ENCODE peak calls at places on chromosomes 2 and 18, in nine cellular contexts. I is AG04450; Y is amygdala; G is activated T-helper 1 cell treated with anti-CD3 and anti-CD28 coated beads, Interleukin-2, amount 50 U/mL, for 16 hours; M is tibial artery; Z is IMR-90; D is T-helper 2 cell treated with Interferon-gamma antibody and Interleukin-4, amounts not matched to agents 5 μg/mL and 100 μg/mL, for 36 hours; T is SHP77 treated with DMSO at 0.1 percent for 48 hours; R is activated CD8-positive, alpha-beta memory T cell treated with anti-CD3 and anti-CD28 coated beads for 1 hour. W is an unnamed sample.

GRCh38 chr18:24400587-24400986 is 3.0 kb upstream of the OSBPL1A start:
- DNase-seq in I (no peak), Y (no peak), G (no peak), M (no peak), Z (no peak), D (no peak), T (no peak), R (no peak), W (no peak)

GRCh38 chr2:42238644-42239288 is 69.6 kb downstream of the EML4 start:
- DNase-seq in I (no peak), Y (no peak), G (no peak), M (no peak), Z (no peak), D (no peak), T (peak), R (peak), W (no peak)

GRCh38 chr2:13745324-13745723 is 887.2 kb upstream of the LRATD1 start:
- DNase-seq in I (no peak), Y (no peak), G (no peak), M (no peak), Z (no peak), D (no peak), T (no peak), R (no peak), W (no peak)

GRCh38 chr18:35005963-35006577 is 35.1 kb upstream of the MAPRE2 start:
- DNase-seq in I (peak), Y (no peak), G (no peak), M (no peak), Z (peak), D (no peak), T (no peak), R (no peak), W (no peak)

GRCh38 chr18:79988079-79988924 is at the start of gene TXNL4A:
- DNase-seq in I (peak), Y (peak), G (peak), M (peak), Z (peak), D (peak), T (peak), R (peak), W (peak)

GRCh38 chr2:131588152-131588873 is 60.6 kb downstream of the CCDC74A start:
- DNase-seq in I (no peak), Y (no peak), G (no peak), M (no peak), Z (no peak), D (no peak), T (no peak), R (no peak), W (no peak)

GRCh38 chr2:57890462-57890861 is 156.1 kb upstream of the VRK2 start:
- DNase-seq in I (no peak), Y (no peak), G (no peak), M (no peak), Z (peak), D (no peak), T (no peak), R (no peak), W (no peak)

GRCh38 chr18:52888014-52888413 is 548.0 kb downstream of the DCC start:
- DNase-seq in I (no peak), Y (no peak), G (no peak), M (no peak), Z (no peak), D (no peak), T (no peak), R (no peak), W (no peak)

GRCh38 chr2:151350579-151351195 is 6.7 kb upstream of the TNFAIP6 start:
- DNase-seq in I (no peak), Y (no peak), G (no peak), M (no peak), Z (no peak), D (no peak), T (no peak), R (no peak), W (no peak)

GRCh38 chr2:100408941-100409340 is 8.5 kb downstream of the CHST10 start:
- DNase-seq in I (no peak), Y (no peak), G (no peak), M (no peak), Z (no peak), D (no peak), T (no peak), R (no peak), W (no peak)

GRCh38 chr2:58634653-58635347 is 393.7 kb upstream of the FANCL start:
- DNase-seq in I (no peak), Y (no peak), G (no peak), M (no peak), Z (no peak), D (no peak), T (no peak), R (no peak), W (no peak)

GRCh38 chr2:119638891-119639539 is 40.0 kb upstream of the TMEM177 start:
- DNase-seq in I (no peak), Y (no peak), G (no peak), M (no peak), Z (no peak), D (no peak), T (no peak), R (no peak), W (no peak)

GRCh38 chr18:37539236-37539635 is 26.4 kb downstream of the CELF4 start:
- DNase-seq in I (no peak), Y (no peak), G (no peak), M (no peak), Z (no peak), D (no peak), T (no peak), R (no peak), W (no peak)

GRCh38 chr2:32732135-32732534 is 104.3 kb downstream of the TTC27 start:
- DNase-seq in I (no peak), Y (no peak), G (no peak), M (no peak), Z (peak), D (no peak), T (no peak), R (no peak), W (no peak)

GRCh38 chr2:217913415-217913814 is 89.4 kb downstream of the TNS1 start:
- DNase-seq in I (no peak), Y (no peak), G (no peak), M (no peak), Z (no peak), D (no peak), T (no peak), R (no peak), W (no peak)

GRCh38 chr2:126804347-126804746 is 94.3 kb upstream of the TEX51 start:
- DNase-seq in I (no peak), Y (no peak), G (no peak), M (no peak), Z (no peak), D (no peak), T (no peak), R (no peak), W (no peak)

GRCh38 chr2:19675003-19675629 is 226.7 kb downstream of the TTC32 start:
- DNase-seq in I (no peak), Y (no peak), G (no peak), M (no peak), Z (no peak), D (no peak), T (no peak), R (no peak), W (no peak)

GRCh38 chr2:128563348-128563687 is 244.7 kb upstream of the HS6ST1 start:
- DNase-seq in I (peak), Y (peak), G (no peak), M (peak), Z (peak), D (no peak), T (no peak), R (no peak), W (no peak)

GRCh38 chr2:110153416-110153815 is 37.8 kb upstream of the MALL start:
- DNase-seq in I (no peak), Y (no peak), G (no peak), M (no peak), Z (peak), D (no peak), T (no peak), R (no peak), W (no peak)

GRCh38 chr2:217709496-217710217 is 293.1 kb downstream of the TNS1 start:
- DNase-seq in I (no peak), Y (no peak), G (no peak), M (no peak), Z (no peak), D (no peak), T (no peak), R (no peak), W (no peak)

GRCh38 chr2:47008381-47009280 is 93.0 kb upstream of the MCFD2 start:
- DNase-seq in I (peak), Y (peak), G (no peak), M (peak), Z (peak), D (no peak), T (no peak), R (no peak), W (no peak)

GRCh38 chr2:43127941-43128561 is 98.4 kb downstream of the ZFP36L2 start:
- DNase-seq in I (no peak), Y (no peak), G (no peak), M (no peak), Z (no peak), D (no peak), T (no peak), R (no peak), W (no peak)

GRCh38 chr2:173204316-173204715 is 128.7 kb downstream of the MAP3K20 start:
- DNase-seq in I (no peak), Y (no peak), G (no peak), M (no peak), Z (no peak), D (no peak), T (no peak), R (no peak), W (no peak)

GRCh38 chr2:169895294-169895985 is 68.2 kb downstream of the UBR3 start:
- DNase-seq in I (no peak), Y (no peak), G (no peak), M (no peak), Z (peak), D (no peak), T (no peak), R (no peak), W (no peak)

W was measured in right lobe of liver.